ENCODE peak calls at places on chromosomes 3 and 15, in seven cellular contexts. B is testis, U is cardiac muscle cell, J is right atrium auricular region, P is iPS DF 6.9, N is endodermal cell, R is kidney. T is an unnamed sample. For H3K36me3 and H3K4me1, the result is how much of the 10 kb centered on the place peaks cover.

GRCh38 chr3:76859596-76859995 is 180.3 kb upstream of the ROBO2 start:
- DNase-seq in N (no peak), B (no peak), P (no peak), R (no peak), U (no peak), J (no peak), T (no peak)

GRCh38 chr15:64232400-64232799 is 69.6 kb upstream of the PPIB start:
- DNase-seq in U (no peak), R (no peak), B (no peak), N (no peak), P (no peak), J (no peak), T (no peak)

GRCh38 chr15:25905140-25905539 is 42.0 kb upstream of the ATP10A start:
- DNase-seq in B (no peak), J (peak), P (no peak), N (no peak), R (no peak), U (no peak), T (no peak)

GRCh38 chr15:74725241-74725774 is at the start of gene CYP1A1:
- DNase-seq in R (no peak), U (peak), J (no peak), B (peak), P (no peak), N (peak), T (peak)

GRCh38 chr15:43828061-43828657 is 1.4 kb downstream of the WDR76 start:
- DNase-seq in J (no peak), N (no peak), R (no peak), B (no peak), U (no peak), P (no peak), T (no peak)

GRCh38 chr3:47523310-47524073 is 10.0 kb upstream of the ELP6 start:
- DNase-seq in P (no peak), N (no peak), J (no peak), B (no peak), R (no peak), U (no peak), T (no peak)

GRCh38 chr3:194205675-194206133 is 69.8 kb downstream of the HES1 start:
- DNase-seq in U (peak), P (no peak), J (no peak), B (peak), N (peak), R (no peak), T (no peak)

GRCh38 chr3:33047842-33048834 is 48.8 kb downstream of the GLB1 start:
- DNase-seq in J (no peak), P (no peak), R (no peak), U (no peak), B (no peak), N (no peak), T (peak)

GRCh38 chr3:114770874-114771273 is 376.2 kb downstream of the ZBTB20 start:
- DNase-seq in P (no peak), N (no peak), J (no peak), R (no peak), U (no peak), B (no peak), T (no peak)

GRCh38 chr3:57948782-57949242 is 59.4 kb upstream of the FLNB start:
- DNase-seq in U (no peak), P (no peak), B (peak), J (no peak), N (peak), R (no peak), T (no peak)

GRCh38 chr15:50636146-50636545 is 50.5 kb downstream of the TRPM7 start:
- DNase-seq in J (no peak), R (no peak), U (no peak), P (no peak), B (no peak), N (no peak), T (no peak)

GRCh38 chr3:171458857-171459129 is 1.4 kb downstream of the TNIK start:
- DNase-seq in J (no peak), P (no peak), B (no peak), U (peak), R (no peak), N (peak), T (no peak)

GRCh38 chr15:80701676-80702311 is 6.7 kb downstream of the ABHD17C start:
- DNase-seq in U (no peak), B (no peak), R (no peak), J (no peak), N (no peak), P (no peak), T (no peak)

GRCh38 chr3:183664913-183665381 is 29.5 kb downstream of the KLHL24 start:
- DNase-seq in J (no peak), P (no peak), N (no peak), B (no peak), R (no peak), U (no peak), T (no peak)

GRCh38 chr3:197378987-197379718 is 80.7 kb upstream of the DLG1 start:
- DNase-seq in B (no peak), J (peak), P (no peak), N (no peak), U (no peak), R (peak), T (no peak)

GRCh38 chr15:42130246-42130986 is 26.0 kb downstream of the PLA2G4F start:
- DNase-seq in J (peak), P (no peak), N (no peak), U (no peak), R (no peak), B (no peak), T (no peak)

GRCh38 chr3:107268461-107268860 is 108.8 kb upstream of the CCDC54 start:
- DNase-seq in J (no peak), N (no peak), U (no peak), P (no peak), R (no peak), B (no peak), T (no peak)

GRCh38 chr3:123320224-123320623 is 118.5 kb downstream of the SEC22A start:
- DNase-seq in N (no peak), B (no peak), J (no peak), P (no peak), U (peak), R (peak), T (no peak)

DNA sequence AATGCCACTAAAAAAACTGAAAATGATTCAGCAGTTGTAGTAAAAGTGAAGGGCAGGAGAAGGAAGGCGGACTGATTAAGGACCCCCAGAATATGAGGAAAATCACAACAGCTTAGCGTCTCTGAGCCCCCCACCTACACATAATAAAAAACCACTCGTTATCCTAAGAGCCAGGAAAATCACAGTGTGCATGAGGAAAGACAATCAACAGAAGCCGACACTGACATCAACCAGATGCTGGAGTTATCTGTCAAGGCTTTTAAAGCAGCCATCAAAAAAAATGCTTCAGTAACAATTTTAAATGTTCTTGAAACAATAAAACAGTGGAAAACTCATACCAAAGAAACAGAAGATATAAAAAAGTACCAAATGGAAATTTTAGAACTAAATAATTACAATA is 9.7 kb upstream of the CXCR6 start:
- DNase-seq in J (no peak), B (no peak), P (no peak), R (no peak), U (peak), N (no peak), T (no peak)
- H3K36me3 ChIP-seq in J (half or more), B (under half), P (under half), R (under half), U (under half), N (under half), T (half or more)

GRCh38 chr15:93028111-93028631 is 60.8 kb downstream of the RGMA start:
- DNase-seq in J (peak), P (no peak), R (peak), B (peak), N (peak), U (no peak), T (no peak)
- H3K4me3 ChIP-seq in J (no peak), P (no peak), R (no peak), B (no peak), N (no peak), U (no peak), T (no peak)

GRCh38 chr3:37171144-37171543 is 3.2 kb downstream of the LRRFIP2 start:
- DNase-seq in J (no peak), R (no peak), B (no peak), P (no peak), U (peak), N (no peak), T (no peak)
- H3K4me1 ChIP-seq in J (half or more), R (under half), B (under half), P (under half), U (under half), N (under half), T (under half)

GRCh38 chr3:179717219-179717618 is 64.4 kb downstream of the USP13 start:
- DNase-seq in P (no peak), U (no peak), B (no peak), R (no peak), N (no peak), J (no peak), T (no peak)
- H3K36me3 ChIP-seq in P (under half), U (under half), B (under half), R (under half), N (under half), J (under half), T (under half)

T was measured in naive thymus-derived CD4-positive, alpha-beta T cell.